ENCODE peak calls at places on chromosomes 11 and 22, in four cellular contexts. D is psoas muscle, W is mucosa of descending colon, T is cardiac muscle cell. S is an unnamed sample.

GRCh38 chr11:10476927-10477689 is 22.0 kb downstream of the AMPD3 start:
- DNase-seq in W (no peak), T (no peak), D (no peak), S (peak; percentile 60)

GRCh38 chr22:30265851-30266444 is 703 bp downstream of the OSM start:
- DNase-seq in W (peak; percentile 69), T (no peak), D (peak; percentile 79), S (peak; percentile 84)

GRCh38 chr22:30968015-30968923 is at the start of gene MORC2:
- DNase-seq in T (peak; percentile 68), D (peak; percentile 88), W (no peak), S (peak; percentile 86)

GRCh38 chr11:95363710-95364109 is 132.7 kb upstream of the SESN3 start:
- DNase-seq in W (no peak), T (no peak), D (no peak), S (no peak)

GRCh38 chr11:116955949-116956348 is 118.5 kb upstream of the APOA1 start:
- DNase-seq in T (no peak), D (no peak), W (no peak), S (no peak)

GRCh38 chr11:103586756-103587155 is 449.7 kb upstream of the DDI1 start:
- DNase-seq in W (no peak), D (no peak), T (no peak), S (no peak)

GRCh38 chr22:46040471-46041465 is 63.8 kb upstream of the WNT7B start:
- DNase-seq in D (peak; percentile 68), T (no peak), W (no peak), S (peak; percentile 26)

GRCh38 chr11:11213117-11213516 is 139.9 kb downstream of the CSNK2A3 start:
- DNase-seq in W (no peak), T (no peak), D (no peak), S (no peak)

GRCh38 chr11:134503596-134503995 is 91.6 kb upstream of the B3GAT1 start:
- DNase-seq in D (no peak), T (no peak), W (no peak), S (no peak)

GRCh38 chr11:96033569-96033968 is 109.7 kb upstream of the MTMR2 start:
- DNase-seq in W (no peak), T (no peak), D (no peak), S (no peak)

GRCh38 chr22:29691636-29692326 is 28.0 kb upstream of the CABP7 start:
- DNase-seq in D (no peak), T (no peak), W (no peak), S (no peak)

GRCh38 chr22:42976534-42976933 is 38.4 kb downstream of the PACSIN2 start:
- DNase-seq in D (no peak), W (no peak), T (no peak), S (no peak)
- H3K4me1 ChIP-seq in D (peaks cover 35% of the 10 kb centered on the region), W (peaks cover 42% of the 10 kb centered on the region), T (peaks cover 12% of the 10 kb centered on the region), S (peaks cover 54% of the 10 kb centered on the region)

GRCh38 chr22:26667140-26667539 is 9.8 kb downstream of the MIAT start:
- DNase-seq in W (no peak), D (no peak), T (no peak), S (no peak)

GRCh38 chr22:26671317-26672059 is 14.1 kb downstream of the MIAT start:
- DNase-seq in D (peak; percentile 68), W (peak; percentile 65), T (no peak), S (peak; percentile 59)

GRCh38 chr22:26672060-26672471 is 14.7 kb downstream of the MIAT start:
- DNase-seq in D (no peak), W (peak; percentile 42), T (no peak), S (no peak)

GRCh38 chr22:26670459-26670858 is 13.1 kb downstream of the MIAT start:
- DNase-seq in D (no peak), W (no peak), T (no peak), S (no peak)

DNA sequence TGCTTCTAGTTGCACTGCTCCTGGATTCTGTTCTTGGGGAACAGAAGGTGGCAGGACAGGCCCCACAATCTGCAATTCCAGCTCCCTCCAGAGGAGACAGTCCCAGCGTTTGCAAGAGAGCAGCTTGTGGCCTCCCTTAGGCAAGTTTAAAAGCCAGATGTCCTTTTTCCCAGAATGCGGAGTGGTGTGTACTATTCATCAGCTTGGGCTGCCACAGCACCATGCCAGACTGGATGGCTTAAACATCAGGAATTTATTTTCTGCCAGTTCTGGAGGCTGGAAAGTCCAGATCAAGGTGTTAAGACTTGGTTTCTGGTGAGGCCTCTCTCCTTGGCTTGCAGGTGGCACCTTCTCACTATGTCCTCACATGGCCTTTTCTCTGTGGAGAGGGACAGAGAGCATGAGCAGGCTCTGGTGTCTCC is 11.7 kb downstream of the MIAT start:
- DNase-seq in D (no peak), T (no peak), W (no peak), S (no peak)
- TF ChIP-seq CTCF in D (peak; percentile 24), T (no peak), W (no peak), S (peak; percentile 32)

DNA sequence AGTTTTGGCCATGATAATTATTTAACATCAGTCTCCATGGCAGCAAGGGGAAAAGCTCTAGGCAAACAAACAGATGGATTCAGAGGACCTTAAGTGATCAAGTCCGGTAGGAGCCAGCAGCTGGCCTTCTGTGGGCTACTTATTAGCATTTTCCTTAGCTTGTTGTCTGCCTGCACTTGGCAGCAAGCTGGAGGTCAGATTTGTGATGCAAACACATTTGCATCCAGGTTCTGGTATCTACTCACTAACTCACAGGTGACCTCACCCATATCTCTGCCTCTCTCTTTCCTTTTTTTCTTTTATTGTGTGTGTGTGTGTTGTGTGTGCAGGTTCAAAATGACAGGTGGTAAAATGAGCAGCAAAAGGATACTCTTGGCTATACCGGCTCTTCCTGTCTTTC is 32.3 kb downstream of the ARHGAP42 start:
- DNase-seq in D (no peak), W (no peak), T (peak; percentile 53), S (no peak)
- H3K4me3 ChIP-seq in D (no peak overlapping the region), W (no peak overlapping the region), T (no peak overlapping the region), S (no peak overlapping the region)

DNA sequence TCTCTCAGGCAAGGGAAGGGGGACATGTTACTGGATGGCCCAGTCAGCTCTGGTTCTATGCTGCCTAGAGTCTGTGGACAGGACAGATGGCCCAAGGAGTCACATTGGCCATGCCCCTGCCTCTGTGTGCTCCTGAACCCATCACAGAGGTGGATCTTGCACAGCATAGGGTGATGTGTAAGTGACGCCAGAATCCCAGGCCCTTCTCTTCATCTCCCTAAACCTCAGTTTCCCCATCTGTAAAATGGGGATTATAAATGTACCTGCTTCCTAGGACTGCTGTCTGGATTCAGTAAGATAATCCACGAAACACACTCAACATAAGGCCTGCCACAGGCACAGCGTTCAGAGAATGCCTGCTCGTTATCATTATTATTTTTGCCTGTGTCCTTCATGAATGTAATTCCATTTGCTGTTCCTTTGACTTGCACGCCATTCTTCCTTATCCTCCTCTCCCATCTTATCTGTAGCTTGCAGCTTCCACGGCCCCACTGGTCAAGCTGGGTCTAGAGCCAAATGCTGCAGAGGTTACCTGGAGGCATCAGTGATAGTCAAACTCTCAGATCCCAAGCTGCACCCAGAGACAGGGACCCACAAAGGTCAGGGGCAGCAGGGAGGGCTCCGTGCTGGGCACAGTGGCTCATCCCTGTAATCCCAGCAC is 207.0 kb downstream of the MN1 start:
- DNase-seq in T (no peak), D (no peak), W (no peak), S (no peak)
- H3K4me1 ChIP-seq in T (no peaks in the 10 kb centered on the region), D (no peaks in the 10 kb centered on the region), W (no peaks in the 10 kb centered on the region), S (no peaks in the 10 kb centered on the region)

GRCh38 chr11:120137611-120138521 is at the start of gene TRIM29:
- DNase-seq in W (peak; percentile 73), D (no peak), T (no peak), S (peak; percentile 46)
- TF ChIP-seq CTCF in W (no peak), D (no peak), T (no peak), S (no peak)

GRCh38 chr11:2721163-2721935 is 21.6 kb upstream of the KCNQ1OT1 start:
- DNase-seq in W (no peak), D (peak; percentile 35), T (no peak), S (no peak)
- H3K4me3 ChIP-seq in W (no peak overlapping the region), D (no peak overlapping the region), T (no peak overlapping the region), S (no peak overlapping the region)

DNA sequence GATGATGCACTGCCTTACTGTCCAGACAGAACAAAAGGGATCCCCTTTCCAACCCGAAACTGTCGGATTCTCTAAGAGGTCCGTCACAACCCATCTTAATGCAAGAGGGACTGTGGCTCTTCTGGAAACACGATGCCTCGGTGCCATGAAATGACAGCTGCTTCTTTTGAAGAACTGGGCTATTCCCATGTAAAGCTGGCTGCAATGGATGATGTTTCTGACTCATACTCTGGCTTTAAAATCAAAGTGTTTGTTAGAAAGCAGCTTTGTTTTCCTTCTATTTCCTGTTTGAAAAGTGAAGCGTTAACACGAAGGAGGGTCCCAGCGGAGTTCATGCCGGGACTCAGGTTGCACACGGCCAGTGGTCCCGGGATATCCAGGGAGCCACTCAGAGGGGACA is 3.1 kb downstream of the TP53AIP1 start:
- DNase-seq in W (no peak), D (no peak), T (no peak), S (no peak)
- H3K4me1 ChIP-seq in W (no peaks in the 10 kb centered on the region), D (no peaks in the 10 kb centered on the region), T (peaks cover 18% of the 10 kb centered on the region), S (no peaks in the 10 kb centered on the region)